ENCODE peak calls at places on chromosomes 11 and 22, in seven cellular contexts. L, J, R, N, H, E and W are unnamed samples.

GRCh38 chr11:108034952-108035351 is 26.3 kb downstream of the CUL5 start:
- DNase-seq in E (no peak), L (no peak), R (no peak), N (no peak), J (no peak), H (no peak), W (no peak)

GRCh38 chr11:62958547-62959071 is 26.2 kb downstream of the SLC22A6 start:
- DNase-seq in L (peak; percentile 24), N (no peak), H (no peak), R (no peak), J (peak; percentile 79), E (peak; percentile 41), W (peak; percentile 14)

GRCh38 chr22:49609207-49609876 is 218.3 kb downstream of the BRD1 start:
- DNase-seq in L (no peak), N (no peak), E (no peak), H (no peak), J (no peak), R (peak; percentile 51), W (no peak)

GRCh38 chr22:48245119-48245485 is 1482.7 kb downstream of the TBC1D22A start:
- DNase-seq in N (no peak), L (no peak), R (no peak), J (peak; percentile 32), H (no peak), E (no peak), W (no peak)

GRCh38 chr11:17767301-17767885 is 32.8 kb downstream of the KCNC1 start:
- DNase-seq in E (no peak), H (no peak), N (no peak), J (no peak), L (no peak), R (no peak), W (no peak)

GRCh38 chr11:73330569-73331093 is 22.6 kb downstream of the ARHGEF17 start:
- DNase-seq in H (no peak), R (no peak), J (no peak), N (peak; percentile 63), L (peak; percentile 48), E (no peak), W (no peak)

GRCh38 chr11:23680488-23681230 is 816.2 kb upstream of the LUZP2 start:
- DNase-seq in R (no peak), N (no peak), H (no peak), J (no peak), E (no peak), L (no peak), W (no peak)

GRCh38 chr11:14748093-14748492 is 104.5 kb downstream of the PDE3B start:
- DNase-seq in L (no peak), E (no peak), H (no peak), J (no peak), R (no peak), N (no peak), W (no peak)

GRCh38 chr22:37806409-37807338 is 1.1 kb upstream of the GCAT start:
- DNase-seq in L (peak; percentile 44), H (no peak), R (no peak), E (no peak), N (no peak), J (peak; percentile 75), W (no peak)

GRCh38 chr22:20014526-20015186 is 2.0 kb downstream of the ARVCF start:
- DNase-seq in L (no peak), E (no peak), H (no peak), N (no peak), J (no peak), R (no peak), W (no peak)

GRCh38 chr11:47357985-47358730 is 5.7 kb upstream of the MYBPC3 start:
- DNase-seq in H (no peak), L (no peak), R (no peak), N (no peak), J (no peak), E (no peak), W (no peak)

GRCh38 chr11:35377262-35377661 is 42.1 kb downstream of the SLC1A2 start:
- DNase-seq in L (no peak), J (no peak), H (no peak), E (no peak), R (no peak), N (no peak), W (no peak)

GRCh38 chr11:78048561-78048960 is 15.1 kb upstream of the THRSP start:
- DNase-seq in L (no peak), E (no peak), N (no peak), R (no peak), H (no peak), J (no peak), W (no peak)

GRCh38 chr11:77188912-77189491 is 61.0 kb downstream of the MYO7A start:
- DNase-seq in L (no peak), R (no peak), H (no peak), E (no peak), J (no peak), N (no peak), W (no peak)

GRCh38 chr11:58451585-58451984 is 9.5 kb upstream of the OR5B12 start:
- DNase-seq in N (no peak), R (no peak), E (no peak), J (no peak), L (no peak), H (no peak), W (no peak)

GRCh38 chr11:55345306-55345705 is 2.3 kb downstream of the OR4A16 start:
- DNase-seq in H (no peak), L (no peak), J (no peak), E (no peak), N (no peak), R (no peak), W (no peak)

DNA sequence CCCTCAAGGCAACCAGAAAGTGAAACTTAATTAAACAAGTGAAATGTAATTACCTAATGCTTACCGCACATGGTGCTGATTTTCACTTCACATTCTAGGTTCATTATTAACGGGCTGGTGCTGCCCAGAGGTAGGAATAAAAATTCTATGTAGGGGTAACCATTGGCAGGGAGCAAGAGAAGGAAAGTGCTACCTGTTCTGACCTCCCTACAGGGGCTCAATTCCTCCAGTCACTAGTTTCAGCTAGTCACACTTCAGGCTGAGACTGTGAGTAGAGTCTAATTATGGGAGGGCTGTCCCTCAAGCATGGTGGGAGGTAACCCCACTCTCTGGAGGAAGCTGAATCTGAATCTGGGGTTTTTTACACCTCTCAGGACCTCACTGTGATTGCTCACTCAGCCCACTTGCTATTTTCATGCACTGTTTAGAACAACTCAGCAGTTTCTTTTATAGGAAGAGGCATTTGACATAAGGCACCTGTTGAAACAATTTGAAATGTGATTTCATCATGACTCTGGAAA is 75.4 kb downstream of the MAML2 start:
- DNase-seq in N (no peak), H (no peak), E (no peak), L (no peak), R (no peak), J (no peak), W (no peak)
- TF ChIP-seq POLR2A in N (no peak), H (no peak), E (no peak), L (no peak), R (no peak), J (no peak), W (no peak)

DNA sequence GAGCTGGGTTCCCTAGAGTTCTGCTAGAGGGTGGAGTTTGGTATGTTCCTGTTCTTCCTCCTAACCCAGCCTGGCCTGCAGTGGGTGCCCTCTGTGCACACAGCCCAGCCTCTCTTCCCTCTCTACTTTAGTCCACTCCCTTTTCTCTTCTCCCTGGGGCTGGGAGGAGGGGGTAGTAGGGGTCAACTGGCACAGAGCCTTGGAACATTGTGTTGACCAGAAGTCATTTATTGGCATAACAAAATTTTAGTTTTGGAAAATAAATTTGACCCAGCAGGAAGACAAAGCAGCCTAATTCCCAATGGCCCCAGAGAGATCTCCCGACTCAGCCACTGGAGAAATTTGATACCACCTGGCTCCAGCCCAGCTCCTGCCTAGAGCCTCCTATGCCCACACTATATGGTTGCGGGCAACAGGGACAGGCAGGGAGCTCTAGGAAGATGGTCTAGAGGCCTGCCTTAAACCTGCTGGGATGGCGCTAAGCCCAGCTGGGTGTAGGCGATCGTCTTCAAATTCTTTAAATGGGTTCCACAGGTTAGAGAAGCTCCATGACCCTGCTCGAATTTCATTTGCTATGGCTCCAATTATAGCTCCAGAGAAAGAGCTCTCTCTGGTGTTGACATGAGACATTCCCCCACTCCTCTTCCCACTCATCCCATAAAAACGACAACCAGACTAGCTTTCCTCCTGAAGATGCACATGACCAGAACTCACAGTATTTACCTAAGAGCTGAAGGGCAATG is 9.9 kb downstream of the PCSK7 start:
- DNase-seq in J (peak; percentile 92), E (peak; percentile 63), L (no peak), H (peak; percentile 90), R (peak; percentile 70), N (no peak), W (no peak)
- TF ChIP-seq POLR2A in J (no peak), E (no peak), L (no peak), H (peak; percentile 29), R (no peak), N (no peak), W (no peak)

GRCh38 chr11:67440229-67441081 is 2.8 kb downstream of the CORO1B start:
- DNase-seq in R (no peak), E (no peak), H (no peak), L (no peak), J (no peak), N (no peak), W (no peak)

GRCh38 chr11:67445515-67445914 is 2.2 kb upstream of the CORO1B start:
- DNase-seq in H (no peak), E (no peak), R (no peak), N (no peak), J (no peak), L (no peak), W (no peak)

GRCh38 chr11:67441082-67441683 is 2.1 kb downstream of the CORO1B start:
- DNase-seq in J (no peak), R (no peak), N (no peak), H (no peak), E (no peak), L (no peak), W (no peak)

GRCh38 chr11:67441731-67442401 is 1.4 kb downstream of the CORO1B start:
- DNase-seq in N (no peak), L (no peak), J (no peak), E (no peak), R (no peak), H (no peak), W (no peak)

DNA sequence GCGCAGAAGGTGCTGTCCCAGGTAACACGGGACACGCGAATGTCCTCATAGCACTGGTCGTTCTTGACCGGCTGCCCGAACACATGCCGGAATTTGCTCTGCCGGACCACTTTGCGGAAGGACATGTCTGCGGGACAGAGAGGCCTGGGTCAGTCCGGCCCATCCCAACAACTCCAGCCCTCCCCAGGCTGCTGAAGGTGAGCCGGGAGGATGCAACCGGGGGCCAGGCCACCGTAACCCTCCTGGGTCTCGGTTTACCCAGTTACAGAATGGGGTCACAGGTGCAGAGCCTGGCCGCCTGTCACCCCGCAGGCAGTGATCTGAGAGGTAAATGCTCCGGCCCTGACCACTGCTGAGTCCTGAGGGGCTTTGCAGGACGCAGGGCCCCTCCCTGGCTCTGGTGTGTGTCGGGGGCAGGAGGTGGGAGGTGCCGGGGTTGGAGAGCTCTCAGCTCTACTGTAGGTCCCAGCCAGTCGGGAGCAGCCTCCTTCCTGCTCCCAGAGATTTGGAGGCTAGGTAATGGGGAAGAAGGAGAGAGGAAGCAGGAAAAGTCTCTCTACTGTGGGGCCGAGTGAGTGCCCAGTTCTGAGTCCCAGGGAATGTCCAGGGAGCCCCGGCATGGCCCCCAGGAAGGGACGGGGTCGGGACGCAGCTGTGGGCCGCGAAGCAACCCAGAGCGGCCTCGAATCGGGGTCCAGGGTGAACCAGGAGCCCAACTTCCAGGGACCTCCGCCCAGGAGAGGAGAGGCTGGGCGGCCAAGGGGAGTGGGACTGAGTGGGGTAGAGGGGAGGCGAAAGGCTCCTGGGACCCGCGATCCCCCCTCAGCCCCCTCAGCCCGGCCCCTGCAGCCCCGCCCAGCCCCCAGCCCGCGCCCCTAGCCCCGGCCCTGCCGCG is 525 bp downstream of the CORO1B start:
- DNase-seq in N (no peak), R (no peak), E (no peak), L (no peak), H (no peak), J (no peak), W (no peak)
- TF ChIP-seq POLR2A in N (no peak), R (no peak), E (no peak), L (no peak), H (no peak), J (no peak), W (no peak)

GRCh38 chr11:72222907-72223614 is 1.5 kb upstream of the INPPL1 start:
- DNase-seq in H (peak; percentile 91), L (peak; percentile 93), J (peak; percentile 98), E (peak; percentile 97), R (peak; percentile 95), N (peak; percentile 53), W (peak; percentile 77)
- TF ChIP-seq POLR2A in H (peak; percentile 48), L (no peak), J (peak; percentile 84), E (peak; percentile 91), R (no peak), N (no peak), W (peak; percentile 35)